ENCODE peak calls at places on chromosome 6, in four cellular contexts. Q, I, D and O are unnamed samples.

GRCh38 chr6:127606131-127606562 is 29.2 kb downstream of the C6orf58 start:
- DNase-seq in Q (peak), I (no peak), D (peak), O (no peak)

GRCh38 chr6:149140910-149141290 is 176.6 kb upstream of the TAB2 start:
- DNase-seq in Q (no peak), I (no peak), D (no peak), O (no peak)

GRCh38 chr6:89509719-89510339 is 76.9 kb downstream of the ANKRD6 start:
- DNase-seq in Q (no peak), I (no peak), D (no peak), O (no peak)

GRCh38 chr6:160348552-160349441 is 619 bp downstream of the SLC22A3 start:
- DNase-seq in Q (no peak), I (no peak), D (no peak), O (peak)

GRCh38 chr6:136843210-136843609 is 20.8 kb downstream of the PEX7 start:
- DNase-seq in Q (no peak), I (no peak), D (no peak), O (no peak)

GRCh38 chr6:29589423-29590048 is 4.6 kb downstream of the OR2H2 start:
- DNase-seq in Q (peak), I (no peak), D (peak), O (no peak)

GRCh38 chr6:2931055-2931454 is 27.9 kb upstream of the SERPINB9 start:
- DNase-seq in Q (no peak), I (no peak), D (no peak), O (no peak)

GRCh38 chr6:146543940-146544661 is 468 bp downstream of the RAB32 start:
- DNase-seq in Q (peak), I (peak), D (no peak), O (peak)

GRCh38 chr6:85192596-85192995 is 257.3 kb upstream of the NT5E start:
- DNase-seq in Q (no peak), I (no peak), D (no peak), O (no peak)

GRCh38 chr6:44416103-44416502 is 28.6 kb downstream of the CDC5L start:
- DNase-seq in Q (no peak), I (no peak), D (no peak), O (no peak)

GRCh38 chr6:127117979-127118504 is 429 bp upstream of the RSPO3 start:
- DNase-seq in Q (no peak), I (no peak), D (no peak), O (peak)

GRCh38 chr6:155158044-155158843 is 105.6 kb upstream of the CLDN20 start:
- DNase-seq in Q (no peak), I (no peak), D (no peak), O (no peak)

GRCh38 chr6:15519681-15520080 is 143.1 kb downstream of the DTNBP1 start:
- DNase-seq in Q (no peak), I (no peak), D (no peak), O (no peak)

GRCh38 chr6:148935705-148936306 is 189.0 kb downstream of the UST start:
- DNase-seq in Q (no peak), I (no peak), D (no peak), O (no peak)

GRCh38 chr6:82072771-82073170 is 174.8 kb downstream of the IBTK start:
- DNase-seq in Q (no peak), I (no peak), D (no peak), O (no peak)

GRCh38 chr6:66277400-66277799 is 570.4 kb upstream of the EYS start:
- DNase-seq in Q (no peak), I (no peak), D (no peak), O (no peak)